ENCODE peak calls at places on chromosomes 7 and 10, in eight cellular contexts. O is K562, B is suprapubic skin, Y is sigmoid colon, V is stomach, S is HepG2, E is SK-N-SH, T is H1. G is an unnamed sample.

GRCh38 chr7:157357129-157358040 is 20.6 kb downstream of the DNAJB6 start:
- DNase-seq in V (no peak), E (no peak), T (no peak), S (no peak), B (peak), Y (no peak), O (no peak), G (no peak)

GRCh38 chr7:98355250-98355538 is 45.7 kb downstream of the BAIAP2L1 start:
- DNase-seq in T (no peak), S (no peak), E (no peak), V (no peak), B (no peak), Y (no peak), O (no peak), G (no peak)

GRCh38 chr7:72190166-72190565 is 222.0 kb downstream of the CALN1 start:
- DNase-seq in B (no peak), V (no peak), O (no peak), S (no peak), T (no peak), E (no peak), Y (no peak), G (no peak)

GRCh38 chr10:68163735-68164134 is 54.4 kb downstream of the MYPN start:
- DNase-seq in T (no peak), E (no peak), B (no peak), Y (no peak), V (no peak), S (peak), O (no peak), G (no peak)

GRCh38 chr7:149621776-149622175 is 124.2 kb upstream of the ZNF746 start:
- DNase-seq in B (no peak), Y (no peak), T (no peak), V (no peak), S (no peak), E (no peak), O (no peak), G (no peak)

GRCh38 chr10:83253272-83253671 is 886.0 kb upstream of the GHITM start:
- DNase-seq in Y (no peak), T (no peak), E (no peak), O (no peak), B (no peak), S (no peak), V (no peak), G (no peak)

GRCh38 chr10:28738200-28738599 is 60.9 kb downstream of the BAMBI start:
- DNase-seq in E (no peak), V (no peak), Y (no peak), B (no peak), O (peak), T (peak), S (no peak), G (no peak)

GRCh38 chr10:122471531-122472177 is 10.3 kb downstream of the HTRA1 start:
- DNase-seq in T (no peak), V (no peak), B (peak), S (no peak), O (no peak), Y (no peak), E (no peak), G (no peak)

GRCh38 chr10:124666494-124666893 is 77.7 kb downstream of the FAM53B start:
- DNase-seq in S (no peak), Y (no peak), B (no peak), T (no peak), E (no peak), O (no peak), V (no peak), G (no peak)

GRCh38 chr7:102077081-102077480 is 209.6 kb upstream of the SH2B2 start:
- DNase-seq in T (no peak), Y (no peak), B (no peak), V (no peak), E (no peak), S (no peak), O (no peak), G (no peak)

GRCh38 chr7:102075553-102076135 is 211.0 kb upstream of the SH2B2 start:
- DNase-seq in O (no peak), V (no peak), B (no peak), Y (no peak), S (no peak), T (no peak), E (no peak), G (no peak)

GRCh38 chr7:102073931-102074880 is 212.5 kb upstream of the SH2B2 start:
- DNase-seq in E (no peak), T (no peak), S (no peak), B (no peak), Y (no peak), O (no peak), V (no peak), G (peak)

GRCh38 chr7:102072636-102073209 is 213.9 kb upstream of the SH2B2 start:
- DNase-seq in S (no peak), B (no peak), T (no peak), Y (no peak), E (no peak), O (no peak), V (no peak), G (no peak)

DNA sequence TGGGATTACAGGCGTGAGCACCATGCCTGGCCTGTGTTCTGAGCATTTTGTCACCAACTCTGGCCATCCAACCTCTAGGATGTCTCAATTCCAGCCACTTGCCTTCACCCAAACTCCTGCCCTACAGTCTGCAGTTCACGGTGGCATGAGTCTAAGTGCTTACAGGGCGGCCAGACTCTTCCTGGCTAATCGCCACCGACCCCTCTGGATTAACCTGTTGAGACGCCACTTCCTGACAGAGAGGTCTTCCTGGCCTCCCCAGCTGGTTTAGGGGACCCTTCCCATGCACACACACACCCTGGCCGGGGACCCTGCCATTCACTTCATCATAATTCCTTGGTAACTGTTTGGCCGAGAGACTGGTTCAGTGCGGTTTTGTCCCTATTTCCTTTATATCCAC is 211.5 kb upstream of the SH2B2 start:
- DNase-seq in E (no peak), T (no peak), B (no peak), Y (no peak), O (no peak), V (no peak), S (no peak), G (no peak)
- TF ChIP-seq EP300 in E (no peak), T (no peak), B (no peak), Y (no peak), O (no peak), V (no peak), S (no peak), G (no peak)

DNA sequence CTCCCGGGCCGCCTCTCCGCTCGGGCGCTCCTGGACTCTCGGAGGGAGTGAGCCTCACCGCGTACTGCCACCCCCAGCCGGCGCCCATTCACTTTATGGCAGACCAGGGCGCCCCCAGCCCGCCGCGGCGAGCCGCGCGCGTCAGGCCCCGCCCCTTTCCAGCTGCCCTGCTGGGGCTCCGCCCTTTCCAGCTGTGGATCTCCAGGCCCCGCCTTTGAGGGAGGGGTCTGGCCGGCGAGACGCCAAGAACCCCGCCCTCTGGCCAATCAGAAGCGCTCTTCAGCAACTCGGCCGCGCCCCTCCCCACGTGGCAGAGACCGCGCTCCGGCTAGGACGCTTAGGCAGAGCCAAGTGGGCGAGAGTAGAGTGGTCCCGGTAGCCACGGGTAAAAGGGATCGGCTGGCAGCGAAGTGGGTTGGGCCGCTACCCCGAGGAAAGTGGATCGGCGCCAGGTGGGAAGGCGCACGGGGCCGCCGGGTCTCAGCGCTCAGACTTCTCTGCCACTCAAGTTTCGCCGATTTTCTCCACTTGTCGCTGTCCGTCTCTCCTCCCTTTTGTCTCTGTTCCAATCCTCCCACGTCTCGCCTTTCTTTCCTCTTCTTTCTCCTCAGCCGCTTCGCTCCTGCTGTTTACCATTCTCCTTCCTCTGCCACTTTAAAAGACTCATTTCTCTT is at the start of gene PITX3:
- DNase-seq in E (peak), T (peak), S (peak), Y (peak), O (peak), B (peak), V (peak), G (peak)
- TF ChIP-seq POLR2AphosphoS5 in E (no peak), T (no peak), S (no peak), Y (no peak), O (no peak), B (no peak), V (peak), G (no peak)

GRCh38 chr10:112365014-112365432 is 8.9 kb upstream of the ACSL5 start:
- DNase-seq in V (no peak), T (no peak), S (peak), Y (no peak), O (no peak), E (no peak), B (no peak), G (peak)
- TF ChIP-seq EP300 in V (no peak), T (no peak), S (no peak), Y (no peak), O (no peak), E (no peak), B (no peak), G (no peak)

DNA sequence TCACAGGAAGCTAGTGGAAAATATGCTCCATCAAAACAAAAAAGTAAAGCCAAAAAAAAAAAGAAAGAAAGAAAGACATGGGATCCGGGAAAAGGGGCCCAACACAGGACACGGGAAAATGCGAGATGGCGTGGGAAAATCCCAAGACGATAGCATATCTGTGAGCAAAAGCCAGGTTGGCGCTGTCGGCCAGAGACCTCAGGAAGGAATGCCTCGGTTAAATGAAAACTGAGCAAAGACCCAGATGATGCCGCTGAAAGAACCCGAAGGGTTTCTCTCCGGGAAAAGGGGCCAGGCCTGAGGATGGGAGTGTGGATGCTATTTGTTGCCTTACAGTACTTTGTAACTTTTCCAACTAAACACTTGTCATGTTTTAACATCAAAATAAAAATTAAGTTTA is 49.5 kb upstream of the PPP2R2D start:
- DNase-seq in S (no peak), V (no peak), Y (no peak), B (no peak), T (peak), O (no peak), E (no peak), G (no peak)
- TF ChIP-seq POLR2AphosphoS5 in S (no peak), V (no peak), Y (no peak), B (no peak), T (no peak), O (no peak), E (no peak), G (no peak)

GRCh38 chr10:45470098-45471012 is 96.3 kb downstream of the ALOX5 start:
- DNase-seq in T (no peak), O (peak), V (no peak), E (peak), Y (no peak), S (peak), B (no peak), G (peak)
- TF ChIP-seq EP300 in T (no peak), O (peak), V (no peak), E (peak), Y (no peak), S (no peak), B (no peak), G (no peak)

GRCh38 chr10:92834981-92835380 is 13.3 kb upstream of the EXOC6 start:
- DNase-seq in O (no peak), S (no peak), T (no peak), E (no peak), B (no peak), V (no peak), Y (no peak), G (no peak)

GRCh38 chr10:92837462-92837861 is 10.9 kb upstream of the EXOC6 start:
- DNase-seq in T (peak), S (no peak), O (no peak), E (no peak), B (no peak), Y (no peak), V (no peak), G (no peak)

GRCh38 chr10:92844746-92845145 is 3.6 kb upstream of the EXOC6 start:
- DNase-seq in B (no peak), S (no peak), Y (no peak), O (no peak), T (no peak), V (no peak), E (no peak), G (no peak)

GRCh38 chr10:92834331-92834730 is 14.0 kb upstream of the EXOC6 start:
- DNase-seq in O (no peak), E (no peak), V (no peak), T (no peak), B (no peak), S (no peak), Y (no peak), G (no peak)

DNA sequence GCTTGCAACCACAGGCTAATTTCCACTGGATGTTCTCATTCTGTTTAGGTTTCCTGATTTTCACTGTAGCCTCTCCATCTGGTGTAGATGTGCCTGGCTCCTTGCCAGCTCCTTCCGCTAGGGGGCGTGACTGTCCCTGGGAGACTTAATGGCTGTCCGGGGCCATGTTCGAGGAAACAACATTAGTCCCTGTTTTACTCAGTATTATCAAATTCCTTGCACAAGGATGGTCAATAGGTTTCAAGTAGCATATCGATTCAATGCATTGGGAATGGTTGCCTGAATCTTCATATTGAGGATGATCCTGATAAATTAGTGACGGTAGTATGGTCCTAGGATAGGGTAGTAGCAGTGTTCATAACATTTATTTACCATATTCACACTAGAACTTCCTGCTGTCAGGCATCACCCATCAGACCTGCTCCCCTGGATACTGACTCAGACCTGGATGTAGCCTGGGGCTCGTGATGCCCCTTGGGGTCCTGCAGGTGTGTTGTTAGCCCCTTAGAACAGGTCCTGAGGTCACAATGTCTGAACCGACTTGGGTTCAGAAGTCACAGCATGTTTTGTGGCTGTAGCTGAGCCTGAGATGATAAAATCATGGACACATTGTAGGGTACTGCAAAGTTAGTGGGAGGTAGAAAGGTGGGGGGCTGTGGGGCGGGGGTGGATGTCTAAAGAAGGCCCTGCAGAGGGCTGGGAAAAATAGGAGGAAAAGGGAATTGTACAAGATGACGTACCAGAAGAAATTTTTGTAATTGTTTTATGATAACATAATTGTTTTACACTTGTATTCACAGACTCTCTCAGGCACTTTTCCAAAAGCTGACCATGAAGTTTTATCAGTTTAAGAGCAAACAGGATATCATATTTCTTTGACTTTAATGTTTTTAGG is 8.9 kb upstream of the EXOC6 start:
- DNase-seq in E (peak), B (no peak), S (peak), O (peak), T (peak), Y (no peak), V (peak), G (peak)
- TF ChIP-seq POLR2AphosphoS5 in E (no peak), B (no peak), S (no peak), O (no peak), T (no peak), Y (no peak), V (no peak), G (no peak)

GRCh38 chr10:110212119-110213006 is 5.0 kb downstream of the MXI1 start:
- DNase-seq in S (no peak), V (peak), O (peak), Y (peak), E (no peak), T (peak), B (no peak), G (peak)
- TF ChIP-seq EP300 in S (no peak), V (no peak), O (no peak), Y (no peak), E (no peak), T (no peak), B (no peak), G (no peak)

G was measured in transverse colon.